ENCODE peak calls at places on chromosomes 12 and 14, in nine cellular contexts. X is skeletal muscle cell, P is lower leg skin, W is neuronal stem cell, U is endothelial cell of umbilical vein, R is bronchial epithelial cell, V is epithelial cell of esophagus, F is left ventricle myocardium inferior, S is pancreas. Q is an unnamed sample.

GRCh38 chr12:113465808-113466769 is 5.6 kb downstream of the LHX5 start:
- DNase-seq in X (no peak), P (no peak), W (peak; percentile 21), U (no peak), R (no peak), V (no peak), F (no peak), S (no peak), Q (no peak)

GRCh38 chr14:53006931-53007330 is 56.1 kb upstream of the FERMT2 start:
- DNase-seq in X (no peak), P (no peak), W (no peak), U (no peak), R (no peak), V (no peak), F (no peak), S (no peak), Q (no peak)

GRCh38 chr14:20332386-20332945 is 613 bp downstream of the CCNB1IP1 start:
- DNase-seq in X (no peak), P (no peak), W (no peak), U (no peak), R (no peak), V (peak; percentile 14), F (no peak), S (peak; percentile 24), Q (no peak)

GRCh38 chr12:26286186-26286585 is 90.8 kb downstream of the SSPN start:
- DNase-seq in X (no peak), P (no peak), W (no peak), U (no peak), R (no peak), V (no peak), F (no peak), S (no peak), Q (no peak)

GRCh38 chr14:88590173-88590572 is 27.3 kb downstream of the ZC3H14 start:
- DNase-seq in X (no peak), P (no peak), W (no peak), U (no peak), R (no peak), V (no peak), F (no peak), S (no peak), Q (no peak)

GRCh38 chr12:31020385-31021166 is 53.1 kb upstream of the DDX11 start:
- DNase-seq in X (no peak), P (no peak), W (no peak), U (no peak), R (no peak), V (no peak), F (no peak), S (no peak), Q (no peak)

GRCh38 chr12:121741743-121742142 is 29.2 kb downstream of the TMEM120B start:
- DNase-seq in X (no peak), P (no peak), W (no peak), U (no peak), R (no peak), V (no peak), F (no peak), S (no peak), Q (no peak)

GRCh38 chr14:24058260-24058950 is 6.6 kb downstream of the CARMIL3 start:
- DNase-seq in X (no peak), P (peak; percentile 90), W (peak; percentile 72), U (peak; percentile 44), R (peak; percentile 34), V (peak; percentile 71), F (peak; percentile 45), S (peak; percentile 85), Q (peak; percentile 78)

GRCh38 chr14:59356298-59356697 is 108.9 kb downstream of the GPR135 start:
- DNase-seq in X (no peak), P (no peak), W (no peak), U (no peak), R (no peak), V (peak; percentile 45), F (no peak), S (no peak), Q (no peak)

GRCh38 chr14:93081875-93082570 is 33.7 kb downstream of the ITPK1 start:
- DNase-seq in X (no peak), P (no peak), W (no peak), U (no peak), R (no peak), V (no peak), F (no peak), S (no peak), Q (no peak)

DNA sequence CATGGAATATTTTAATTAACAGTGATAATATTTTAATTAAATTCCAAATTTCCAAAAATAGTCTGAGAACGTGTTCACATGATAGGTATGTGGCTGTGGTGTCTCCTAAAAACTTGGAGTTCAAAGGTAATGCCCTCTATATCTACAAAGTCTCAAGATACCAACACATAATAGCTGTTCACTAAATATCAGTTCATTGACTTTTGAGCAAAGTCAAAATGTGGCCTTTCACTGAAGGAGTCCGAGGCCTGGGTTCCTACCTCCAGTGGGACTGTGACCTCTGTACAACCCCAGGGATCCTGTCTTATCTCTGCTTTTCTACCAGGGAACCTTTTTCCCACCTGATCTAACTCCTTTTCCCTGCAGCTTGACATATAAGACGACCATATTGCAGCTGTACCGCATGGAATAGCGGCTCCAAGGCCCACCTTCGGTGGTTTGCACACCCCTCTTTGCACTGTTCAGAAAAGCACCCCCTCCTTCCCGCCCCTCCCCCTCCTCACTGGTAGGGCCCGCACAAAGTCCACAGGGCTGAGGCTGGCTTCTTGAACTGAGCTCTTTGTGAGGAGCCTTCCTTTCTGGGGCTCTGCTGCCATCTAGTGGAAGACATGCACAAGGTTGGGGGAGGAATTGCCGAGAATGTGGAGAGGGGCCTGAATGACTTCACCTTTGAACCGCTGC is 3.1 kb downstream of the CCND2 start:
- DNase-seq in X (peak; percentile 76), P (peak; percentile 79), W (peak; percentile 97), U (peak; percentile 87), R (peak; percentile 83), V (peak; percentile 89), F (peak; percentile 82), S (peak; percentile 92), Q (peak; percentile 90)
- H3K4me3 ChIP-seq in X (peak overlapping the region; percentile 100), P (no peak overlapping the region), W (peak overlapping the region; percentile 82), U (no peak overlapping the region), R (no peak overlapping the region), V (peak overlapping the region; percentile 97), F (peak overlapping the region; percentile 86), S (peak overlapping the region; percentile 81), Q (peak overlapping the region; percentile 84)

GRCh38 chr14:75249251-75249957 is 29.2 kb upstream of the FOS start:
- DNase-seq in X (no peak), P (no peak), W (no peak), U (no peak), R (peak; percentile 67), V (peak; percentile 50), F (no peak), S (peak; percentile 41), Q (no peak)
- H3K4me3 ChIP-seq in X (no peak overlapping the region), P (no peak overlapping the region), W (no peak overlapping the region), U (no peak overlapping the region), R (no peak overlapping the region), V (no peak overlapping the region), F (no peak overlapping the region), S (no peak overlapping the region), Q (no peak overlapping the region)

DNA sequence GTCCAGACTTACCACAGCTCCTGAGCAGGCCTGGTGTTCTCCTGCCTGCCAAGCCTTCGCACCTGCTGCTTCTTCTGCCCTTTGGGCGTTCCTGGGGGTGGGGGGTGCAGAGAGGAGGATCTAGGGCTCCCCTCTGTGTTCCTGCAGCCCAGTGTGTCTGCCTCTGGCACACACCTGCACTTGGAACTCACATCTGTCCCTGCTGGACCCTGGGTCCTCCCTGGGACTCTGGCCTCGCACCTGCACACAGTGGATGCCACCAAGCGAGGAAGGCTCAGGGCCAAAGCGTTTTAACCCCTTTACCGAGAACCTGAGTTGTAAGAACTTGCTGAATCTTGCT is 80.4 kb downstream of the PAPOLA start:
- DNase-seq in X (no peak), P (peak; percentile 3), W (no peak), U (no peak), R (no peak), V (no peak), F (no peak), S (no peak), Q (peak; percentile 13)
- H3K4me3 ChIP-seq in X (no peak overlapping the region), P (no peak overlapping the region), W (no peak overlapping the region), U (no peak overlapping the region), R (no peak overlapping the region), V (no peak overlapping the region), F (no peak overlapping the region), S (no peak overlapping the region), Q (no peak overlapping the region)

GRCh38 chr14:64516969-64517368 is 12.4 kb downstream of the ZBTB1 start:
- DNase-seq in X (no peak), P (no peak), W (no peak), U (no peak), R (no peak), V (no peak), F (no peak), S (no peak), Q (no peak)
- H3K4me3 ChIP-seq in X (no peak overlapping the region), P (no peak overlapping the region), W (no peak overlapping the region), U (no peak overlapping the region), R (no peak overlapping the region), V (no peak overlapping the region), F (no peak overlapping the region), S (no peak overlapping the region), Q (no peak overlapping the region)

GRCh38 chr12:110739488-110739887 is 3.2 kb downstream of the PPP1CC start:
- DNase-seq in X (no peak), P (no peak), W (no peak), U (no peak), R (no peak), V (no peak), F (no peak), S (no peak), Q (peak; percentile 5)

GRCh38 chr12:110737532-110737931 is 5.2 kb downstream of the PPP1CC start:
- DNase-seq in X (no peak), P (no peak), W (no peak), U (no peak), R (no peak), V (no peak), F (no peak), S (no peak), Q (no peak)

GRCh38 chr12:110741795-110742717 is 635 bp downstream of the PPP1CC start:
- DNase-seq in X (no peak), P (peak; percentile 20), W (peak; percentile 18), U (no peak), R (peak; percentile 43), V (peak; percentile 61), F (no peak), S (no peak), Q (peak; percentile 56)

GRCh38 chr12:110741371-110741770 is 1.3 kb downstream of the PPP1CC start:
- DNase-seq in X (no peak), P (no peak), W (no peak), U (peak; percentile 47), R (peak; percentile 24), V (peak; percentile 12), F (no peak), S (no peak), Q (peak; percentile 42)

DNA sequence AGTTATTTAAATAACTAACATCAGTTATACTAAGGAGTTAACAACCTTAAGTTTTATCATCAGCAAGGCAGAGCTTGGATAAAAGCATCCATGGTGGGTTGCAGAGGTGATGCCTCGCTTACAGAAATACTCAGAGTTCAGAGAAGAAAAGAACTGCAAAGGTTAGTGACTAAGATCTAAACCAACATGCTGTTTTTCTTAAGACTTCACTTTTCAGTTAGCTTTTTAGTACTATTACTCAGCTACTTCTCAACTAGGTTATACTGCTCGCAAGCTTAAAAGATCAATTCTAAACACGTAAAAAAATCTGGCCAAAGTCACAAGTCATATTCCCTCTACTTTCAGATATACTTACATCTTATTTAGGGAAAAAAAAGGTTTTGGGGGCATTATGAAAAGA is 2.8 kb downstream of the PPP1CC start:
- DNase-seq in X (no peak), P (no peak), W (no peak), U (no peak), R (no peak), V (no peak), F (no peak), S (no peak), Q (no peak)
- H3K4me3 ChIP-seq in X (peak overlapping the region; percentile 8), P (no peak overlapping the region), W (peak overlapping the region; percentile 25), U (no peak overlapping the region), R (no peak overlapping the region), V (no peak overlapping the region), F (peak overlapping the region; percentile 100), S (peak overlapping the region; percentile 95), Q (no peak overlapping the region)

Q was measured in right atrium auricular region.